ENCODE peak calls at places on chromosomes 16 and 17, in four cellular contexts. F is mesenchymal stem cell, P is PC-3, Q is HepG2. O is an unnamed sample. For H3K4me1, the result is how much of the 10 kb centered on the place peaks cover.

GRCh38 chr16:67967183-67967955 is 1.1 kb downstream of the SLC12A4 start:
- DNase-seq in F (peak), P (peak), Q (no peak), O (no peak)

GRCh38 chr17:74864866-74865395 is 5.2 kb upstream of the GRIN2C start:
- DNase-seq in F (peak), P (peak), Q (peak), O (peak)

GRCh38 chr17:53472586-53472985 is 350.1 kb upstream of the KIF2B start:
- DNase-seq in F (peak), P (peak), Q (no peak), O (peak)

GRCh38 chr17:79630821-79631639 is 20.2 kb upstream of the RBFOX3 start:
- DNase-seq in F (no peak), P (no peak), Q (no peak), O (no peak)

GRCh38 chr17:37096071-37096470 is 147.3 kb downstream of the AATF start:
- DNase-seq in F (no peak), P (no peak), Q (no peak), O (no peak)

GRCh38 chr17:40922239-40922638 is 15.2 kb downstream of the KRT23 start:
- DNase-seq in F (peak), P (peak), Q (peak), O (peak)

GRCh38 chr17:69590690-69591089 is 176.2 kb downstream of the MAP2K6 start:
- DNase-seq in F (no peak), P (no peak), Q (no peak), O (no peak)

GRCh38 chr16:72099377-72099818 is 5.8 kb downstream of the DHX38 start:
- DNase-seq in F (peak), P (peak), Q (peak), O (peak)

GRCh38 chr16:87363771-87364476 is 19.7 kb downstream of the FBXO31 start:
- DNase-seq in F (peak), P (no peak), Q (no peak), O (peak)

GRCh38 chr16:85471469-85472431 is 141.4 kb upstream of the GSE1 start:
- DNase-seq in F (no peak), P (peak), Q (no peak), O (no peak)

GRCh38 chr17:77316191-77316641 is 175.4 kb downstream of the SEC14L1 start:
- DNase-seq in F (peak), P (no peak), Q (no peak), O (peak)

GRCh38 chr16:67207857-67208524 is 9.1 kb downstream of the ELMO3 start:
- DNase-seq in F (peak), P (peak), Q (no peak), O (peak)

GRCh38 chr16:74322301-74322710 is 25.7 kb downstream of the PSMD7 start:
- DNase-seq in F (peak), P (no peak), Q (no peak), O (peak)

GRCh38 chr17:41510251-41511065 is 5.0 kb upstream of the KRT13 start:
- DNase-seq in F (no peak), P (no peak), Q (no peak), O (no peak)

GRCh38 chr17:7479389-7480192 is at the start of gene ZBTB4:
- DNase-seq in F (peak), P (peak), Q (peak), O (peak)

GRCh38 chr16:51734220-51734619 is 583.1 kb upstream of the SALL1 start:
- DNase-seq in F (no peak), P (no peak), Q (no peak), O (no peak)

GRCh38 chr16:57191056-57191536 is 5.0 kb downstream of the RSPRY1 start:
- DNase-seq in F (peak), P (peak), Q (no peak), O (peak)

GRCh38 chr16:20903889-20904506 is 3.4 kb downstream of the LYRM1 start:
- DNase-seq in F (peak), P (no peak), Q (no peak), O (no peak)

GRCh38 chr16:50668368-50669008 is 12.6 kb downstream of the SNX20 start:
- DNase-seq in F (no peak), P (peak), Q (peak), O (no peak)

GRCh38 chr17:27489045-27489715 is 32.9 kb downstream of the KSR1 start:
- DNase-seq in F (peak), P (peak), Q (no peak), O (peak)

GRCh38 chr17:7774037-7774659 is 56.6 kb downstream of the DNAH2 start:
- DNase-seq in F (peak), P (peak), Q (peak), O (peak)

GRCh38 chr16:2726923-2727322 is 6.9 kb upstream of the PRSS27 start:
- DNase-seq in F (no peak), P (no peak), Q (no peak), O (no peak)

DNA sequence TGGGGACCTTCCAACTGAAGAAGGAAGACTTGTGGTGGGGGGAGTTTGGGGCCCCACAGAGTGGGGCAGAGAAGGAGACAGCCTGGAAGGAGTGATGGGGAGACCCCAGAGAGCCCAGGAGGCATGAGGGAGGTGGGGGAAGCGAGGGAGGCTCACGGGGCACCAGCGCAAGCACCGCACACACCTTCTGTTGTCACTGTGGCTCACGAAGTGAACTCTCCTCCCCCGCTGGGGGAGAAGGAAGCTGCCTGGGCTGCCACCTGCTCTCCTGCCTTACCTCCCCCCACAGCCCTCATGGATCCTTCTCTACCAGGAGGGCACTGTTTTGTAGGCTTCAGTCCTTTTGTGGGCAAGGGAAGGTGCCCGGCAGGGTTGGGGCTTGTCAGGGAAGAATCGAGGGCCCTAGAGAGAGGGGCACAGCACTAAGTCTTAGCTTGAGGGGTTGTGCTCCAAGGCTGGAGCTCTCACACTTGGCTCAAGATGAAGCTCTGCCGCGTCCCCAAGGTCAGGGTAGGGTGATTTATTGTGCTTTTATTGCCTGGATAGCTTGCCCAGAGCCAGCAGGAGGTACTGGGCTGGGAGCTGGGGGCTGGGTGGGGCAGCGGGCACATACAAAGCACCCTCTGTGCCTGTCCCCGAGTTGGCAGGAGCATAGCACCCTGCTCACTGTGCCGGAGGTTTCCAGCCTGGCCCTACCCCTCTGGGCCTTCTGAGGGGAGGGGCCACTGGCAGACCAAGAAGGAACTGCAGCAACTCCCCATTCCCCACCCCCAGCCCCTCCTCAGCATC is 4.6 kb upstream of the STARD3 start:
- DNase-seq in F (no peak), P (peak), Q (no peak), O (no peak)
- H3K4me1 ChIP-seq in F (under half), P (under half), Q (half or more), O (under half)

GRCh38 chr16:17474037-17474436 is 3.3 kb upstream of the XYLT1 start:
- DNase-seq in F (no peak), P (no peak), Q (no peak), O (peak)
- H3K4me3 ChIP-seq in F (no peak), P (no peak), Q (no peak), O (no peak)

GRCh38 chr16:53666816-53667415 is 36.7 kb downstream of the RPGRIP1L start:
- DNase-seq in F (no peak), P (no peak), Q (peak), O (no peak)

GRCh38 chr16:53668869-53669268 is 34.8 kb downstream of the RPGRIP1L start:
- DNase-seq in F (no peak), P (no peak), Q (no peak), O (no peak)

DNA sequence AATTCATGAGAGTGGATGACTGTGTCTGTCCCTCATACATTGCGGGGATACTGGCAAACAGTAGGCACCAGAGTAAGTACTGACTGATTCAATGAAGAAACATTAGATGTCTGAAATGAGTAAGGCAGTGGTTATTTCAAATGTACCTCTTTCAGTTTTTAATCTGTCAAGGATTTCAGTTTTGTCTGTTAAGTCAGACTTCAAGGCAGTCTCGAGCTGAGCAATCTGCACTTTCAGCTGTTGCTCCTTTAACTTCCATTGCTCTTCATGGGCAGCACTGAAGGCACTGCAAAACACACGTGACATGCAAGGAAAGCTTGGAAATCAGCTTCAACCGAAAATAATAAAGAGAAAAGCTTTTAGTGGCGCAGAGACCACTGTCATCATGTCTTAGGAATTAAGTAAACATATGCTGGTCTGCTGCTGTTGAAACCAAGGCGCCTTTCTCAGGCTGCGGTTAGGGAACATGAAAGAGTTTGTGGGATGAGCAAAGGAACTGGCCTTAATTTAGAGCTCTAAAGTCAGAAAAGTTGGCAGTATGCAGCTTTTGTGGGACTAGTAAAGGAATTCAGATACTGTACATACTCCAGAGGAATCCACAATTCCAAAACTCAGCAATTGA is 38.8 kb downstream of the RPGRIP1L start:
- DNase-seq in F (peak), P (no peak), Q (no peak), O (peak)
- H3K9ac ChIP-seq in F (peak), P (no peak), Q (no peak), O (no peak)

DNA sequence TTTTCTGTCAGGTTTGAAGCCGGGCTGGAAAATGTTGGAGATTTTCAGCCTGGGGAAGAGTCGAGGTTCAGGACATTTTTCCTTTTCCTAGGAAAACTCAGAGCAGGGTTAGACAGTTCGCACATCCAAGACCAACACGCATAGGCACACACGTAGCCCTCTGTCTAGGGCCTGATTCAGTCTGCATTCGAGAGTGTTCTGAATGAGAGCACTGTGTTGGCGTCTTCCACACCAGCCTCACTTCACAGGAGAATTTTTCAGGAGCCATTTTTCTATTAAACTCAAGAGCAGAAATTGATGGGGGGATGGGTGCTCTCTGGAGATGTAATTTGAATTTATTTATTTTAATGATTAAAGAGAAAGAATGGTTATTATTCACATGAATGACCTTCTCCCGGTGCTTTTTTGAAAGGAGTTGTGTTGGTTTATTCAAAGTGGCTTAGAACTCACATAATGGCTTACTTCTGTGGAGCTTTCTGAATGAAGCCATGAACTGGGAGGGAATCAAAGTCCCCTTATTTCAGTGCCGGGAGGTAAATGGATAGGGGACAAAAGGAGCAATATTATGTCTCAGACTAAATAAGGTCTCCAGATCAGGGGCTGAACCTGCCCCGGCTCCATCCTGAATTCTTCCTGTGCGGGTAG is 194.3 kb downstream of the CCDC182 start:
- DNase-seq in F (no peak), P (no peak), Q (no peak), O (no peak)
- H3K4me1 ChIP-seq in F (under half), P (under half), Q (half or more), O (under half)

GRCh38 chr17:82230627-82231311 is 1.9 kb downstream of the SLC16A3 start:
- DNase-seq in F (peak), P (peak), Q (peak), O (peak)
- H3K4me3 ChIP-seq in F (peak), P (peak), Q (peak), O (peak)

GRCh38 chr17:49364119-49364518 is 2.1 kb upstream of the ZNF652 start:
- DNase-seq in F (no peak), P (no peak), Q (no peak), O (no peak)

GRCh38 chr17:49363251-49363650 is 1.2 kb upstream of the ZNF652 start:
- DNase-seq in F (no peak), P (no peak), Q (no peak), O (no peak)

GRCh38 chr17:49361902-49362722 is at the start of gene ZNF652:
- DNase-seq in F (peak), P (peak), Q (peak), O (peak)

GRCh38 chr17:49361129-49361901 is 735 bp downstream of the ZNF652 start:
- DNase-seq in F (peak), P (peak), Q (peak), O (no peak)

GRCh38 chr17:49362723-49363117 is 670 bp upstream of the ZNF652 start:
- DNase-seq in F (no peak), P (no peak), Q (no peak), O (peak)
- H3K9ac ChIP-seq in F (peak), P (peak), Q (peak), O (no peak)

GRCh38 chr16:88521674-88522073 is 48.5 kb upstream of the ZC3H18 start:
- DNase-seq in F (no peak), P (no peak), Q (no peak), O (no peak)
- H3K4me1 ChIP-seq in F (under half), P (under half), Q (under half), O (under half)

GRCh38 chr16:22299036-22299435 is 1.8 kb downstream of the POLR3E start:
- DNase-seq in F (peak), P (no peak), Q (no peak), O (no peak)
- H3K4me3 ChIP-seq in F (no peak), P (peak), Q (peak), O (no peak)

DNA sequence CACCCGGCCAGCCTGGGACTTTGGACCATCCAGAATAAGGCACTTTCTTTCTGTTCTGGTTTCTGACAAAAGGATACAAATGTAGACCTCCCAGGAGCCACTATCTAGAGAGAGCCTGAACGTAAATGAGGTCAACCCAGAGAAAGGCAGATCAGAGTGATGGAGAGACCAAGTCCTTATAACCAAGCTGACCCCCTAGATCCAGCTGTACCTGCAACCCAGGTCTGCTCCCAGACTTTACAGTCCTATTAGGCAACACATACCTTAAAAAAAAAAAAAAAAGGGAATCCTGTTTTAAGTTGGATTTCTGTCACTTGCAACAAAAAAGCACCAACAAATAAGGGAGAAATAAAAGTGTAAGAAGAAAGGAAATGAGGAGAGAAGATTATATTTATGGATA is 23.2 kb downstream of the CPPED1 start:
- DNase-seq in F (no peak), P (no peak), Q (no peak), O (no peak)
- H3K9ac ChIP-seq in F (no peak), P (no peak), Q (no peak), O (no peak)